ENCODE peak calls at places on chromosomes 12 and 14, in five cellular contexts. H, E, A, L and S are unnamed samples.

GRCh38 chr12:24227550-24227949 is 278.1 kb upstream of the SOX5 start:
- DNase-seq in H (no peak), E (no peak), A (no peak), L (no peak), S (no peak)

GRCh38 chr14:65238456-65238855 is 136.1 kb upstream of the MAX start:
- DNase-seq in H (no peak), E (no peak), A (peak), L (no peak), S (peak)

GRCh38 chr12:68240079-68240478 is 13.3 kb downstream of the IL22 start:
- DNase-seq in H (no peak), E (no peak), A (no peak), L (peak), S (peak)

GRCh38 chr12:112901271-112901670 is 5.5 kb upstream of the OAS1 start:
- DNase-seq in H (no peak), E (no peak), A (no peak), L (no peak), S (no peak)

GRCh38 chr12:32569256-32569655 is 109.8 kb upstream of the DNM1L start:
- DNase-seq in H (no peak), E (no peak), A (no peak), L (no peak), S (no peak)

GRCh38 chr12:51381226-51382079 is 9.8 kb downstream of the GALNT6 start:
- DNase-seq in H (no peak), E (no peak), A (no peak), L (no peak), S (no peak)

GRCh38 chr12:85580562-85581168 is 255.5 kb downstream of the RASSF9 start:
- DNase-seq in H (no peak), E (no peak), A (no peak), L (no peak), S (no peak)

GRCh38 chr14:24734917-24735500 is 101.0 kb upstream of the GZMB start:
- DNase-seq in H (no peak), E (no peak), A (peak), L (peak), S (peak)

GRCh38 chr14:35689000-35689460 is 120.1 kb downstream of the RALGAPA1 start:
- DNase-seq in H (no peak), E (no peak), A (no peak), L (no peak), S (no peak)

GRCh38 chr12:34398706-34399630 is 376.7 kb downstream of the ALG10 start:
- DNase-seq in H (no peak), E (peak), A (no peak), L (peak), S (no peak)

GRCh38 chr14:65225299-65226159 is 123.2 kb upstream of the MAX start:
- DNase-seq in H (no peak), E (no peak), A (no peak), L (no peak), S (no peak)

GRCh38 chr12:56299308-56299852 is 750 bp downstream of the CS start:
- DNase-seq in H (no peak), E (peak), A (no peak), L (peak), S (no peak)

GRCh38 chr14:71582705-71583104 is 349.5 kb upstream of the RGS6 start:
- DNase-seq in H (no peak), E (no peak), A (no peak), L (no peak), S (no peak)

GRCh38 chr12:30989754-30990153 is 63.2 kb downstream of the TSPAN11 start:
- DNase-seq in H (no peak), E (peak), A (peak), L (peak), S (peak)
- TF ChIP-seq CTCF in H (peak), E (peak), A (peak), L (peak), S (peak)

DNA sequence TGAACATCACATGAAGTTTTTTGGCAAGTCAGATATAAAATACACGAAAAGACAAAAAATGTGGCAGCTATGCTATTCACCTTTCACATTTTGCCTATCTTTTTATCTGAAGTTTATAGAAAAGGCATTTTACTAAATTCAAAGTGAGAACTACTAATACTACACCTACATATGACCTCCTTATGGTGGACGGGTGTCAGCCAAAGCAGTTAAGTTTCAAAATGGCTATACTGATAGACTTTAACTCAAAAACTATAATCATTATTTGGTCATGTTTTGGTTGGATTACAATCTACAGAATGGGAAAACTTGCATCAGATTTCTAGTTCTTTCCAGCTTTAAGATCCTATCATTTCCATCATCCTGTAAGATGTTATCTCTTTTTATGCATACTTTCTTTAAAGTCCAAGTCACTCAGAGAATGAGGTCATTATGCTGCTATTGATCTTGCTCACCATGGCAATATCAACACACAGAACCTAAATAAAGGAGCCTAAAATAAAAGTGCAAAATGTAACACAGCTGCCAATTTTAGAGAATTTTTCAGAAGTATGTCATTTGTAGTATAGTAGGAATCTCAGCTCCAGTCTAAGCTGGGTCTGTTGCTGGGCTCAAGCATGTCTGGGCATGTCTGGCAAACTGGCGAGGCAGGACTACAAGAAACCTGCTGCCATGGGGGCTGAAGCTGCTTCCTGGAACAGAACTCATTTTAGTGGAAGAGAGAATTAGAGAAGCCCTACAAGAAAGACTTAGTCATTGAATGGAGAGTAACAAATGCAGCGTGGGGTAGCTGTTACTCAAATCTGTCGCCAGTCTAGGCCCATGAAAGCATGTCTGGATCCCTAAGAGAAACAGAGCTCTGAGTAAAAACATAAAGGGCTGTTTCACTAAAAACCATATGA is 7.6 kb upstream of the AEBP2 start:
- DNase-seq in H (peak), E (no peak), A (no peak), L (no peak), S (no peak)
- TF ChIP-seq HDAC2 in H (no peak), E (no peak), A (no peak), L (no peak), S (no peak)

GRCh38 chr14:79373451-79373850 is 837.9 kb downstream of the DIO2 start:
- DNase-seq in H (no peak), E (no peak), A (no peak), L (no peak), S (no peak)

GRCh38 chr14:79370969-79371368 is 840.3 kb downstream of the DIO2 start:
- DNase-seq in H (no peak), E (no peak), A (no peak), L (no peak), S (no peak)

GRCh38 chr14:79375336-79375735 is 836.0 kb downstream of the DIO2 start:
- DNase-seq in H (no peak), E (no peak), A (no peak), L (no peak), S (no peak)

GRCh38 chr14:79369359-79370332 is 841.7 kb downstream of the DIO2 start:
- DNase-seq in H (no peak), E (no peak), A (no peak), L (no peak), S (peak)
- TF ChIP-seq CTCF in H (no peak), E (no peak), A (no peak), L (no peak), S (no peak)

DNA sequence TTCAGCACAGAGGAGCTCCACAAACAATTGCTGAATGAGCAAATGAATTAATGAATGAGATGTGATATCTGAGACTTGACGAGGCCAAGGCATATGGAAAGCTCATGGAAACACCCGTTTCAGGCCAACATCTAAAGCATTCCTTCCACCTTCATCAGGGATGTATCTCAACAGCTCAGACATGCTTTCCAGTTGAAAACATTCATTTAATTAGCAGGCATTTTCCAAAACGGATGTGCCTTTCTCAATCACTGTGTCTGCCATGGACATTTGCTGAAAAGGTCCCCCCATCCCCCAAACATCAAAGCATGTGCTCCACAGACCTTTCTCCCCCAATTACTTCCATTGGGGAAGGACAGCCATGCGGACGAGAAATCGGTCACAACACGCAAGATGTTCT is 528.4 kb downstream of the MED13L start:
- DNase-seq in H (no peak), E (no peak), A (no peak), L (no peak), S (no peak)
- TF ChIP-seq HDAC2 in H (no peak), E (no peak), A (no peak), L (no peak), S (no peak)

GRCh38 chr12:40107803-40108620 is 2.1 kb upstream of the SLC2A13 start:
- DNase-seq in H (no peak), E (no peak), A (no peak), L (no peak), S (no peak)
- TF ChIP-seq CTCF in H (no peak), E (no peak), A (no peak), L (no peak), S (no peak)